ENCODE peak calls at places on chromosomes 12 and 14, in four cellular contexts. W is NCI-H748 treated with DMSO at 0.1 percent for 48 hours; T is HFF-Myc; I is stimulated activated effector memory CD8-positive, alpha-beta T cell treated with anti-CD3 and anti-CD28 coated beads, Interleukin-12 subunit alpha, Interleukin-12 subunit beta, amount 100 ng/mL, for 72 hours. H is an unnamed sample.

GRCh38 chr12:57280234-57281062 is 29.5 kb upstream of the STAC3 start:
- DNase-seq in W (no peak), T (peak), I (peak), H (peak)

GRCh38 chr14:67882973-67883372 is 63.4 kb downstream of the RAD51B start:
- DNase-seq in W (no peak), T (no peak), I (no peak), H (no peak)

GRCh38 chr14:93333631-93334095 is 827 bp upstream of the BTBD7 start:
- DNase-seq in W (no peak), T (no peak), I (no peak), H (no peak)

GRCh38 chr12:130761537-130762318 is 45.6 kb upstream of the RIMBP2 start:
- DNase-seq in W (peak), T (peak), I (peak), H (peak)

GRCh38 chr12:115828151-115828550 is 449.3 kb downstream of the MED13L start:
- DNase-seq in W (no peak), T (no peak), I (no peak), H (no peak)

GRCh38 chr14:76313861-76314260 is 62.1 kb upstream of the ESRRB start:
- DNase-seq in W (no peak), T (no peak), I (no peak), H (no peak)

GRCh38 chr14:105878125-105878524 is 351.7 kb downstream of the TMEM121 start:
- DNase-seq in W (no peak), T (no peak), I (no peak), H (no peak)

GRCh38 chr14:100223332-100224171 is 15.4 kb upstream of the YY1 start:
- DNase-seq in W (no peak), T (no peak), I (no peak), H (no peak)

GRCh38 chr12:57258977-57259970 is 8.3 kb upstream of the STAC3 start:
- DNase-seq in W (no peak), T (no peak), I (no peak), H (no peak)

GRCh38 chr12:109147954-109148353 is 31.6 kb downstream of the ACACB start:
- DNase-seq in W (no peak), T (no peak), I (no peak), H (no peak)

GRCh38 chr12:79121486-79121885 is 256.9 kb downstream of the SYT1 start:
- DNase-seq in W (no peak), T (no peak), I (no peak), H (no peak)